ENCODE peak calls at places on chromosome 20, in seven cellular contexts. W, U, M, K, Z, B and O are unnamed samples.
A peak's percentile ranks its signal among the peaks of the same experiment; 100 is the strongest.

GRCh38 chr20:24163501-24163900 is 174.9 kb upstream of the GGTLC1 start:
- DNase-seq in W (no peak), U (no peak), M (no peak), K (no peak), Z (no peak), B (no peak), O (no peak)

GRCh38 chr20:19252670-19253120 is 40.3 kb downstream of the SLC24A3 start:
- DNase-seq in W (no peak), U (no peak), M (no peak), K (no peak), Z (no peak), B (no peak), O (no peak)

GRCh38 chr20:40760399-40760798 is 71.4 kb upstream of the MAFB start:
- DNase-seq in W (no peak), U (no peak), M (no peak), K (no peak), Z (no peak), B (no peak), O (no peak)

GRCh38 chr20:11101243-11101642 is 427.4 kb upstream of the JAG1 start:
- DNase-seq in W (no peak), U (no peak), M (no peak), K (no peak), Z (no peak), B (no peak), O (no peak)

GRCh38 chr20:57473246-57474042 is 51.5 kb downstream of the CTCFL start:
- DNase-seq in W (no peak), U (no peak), M (no peak), K (no peak), Z (peak; percentile 73), B (no peak), O (no peak)

GRCh38 chr20:54668271-54669053 is 193.1 kb downstream of the DOK5 start:
- DNase-seq in W (no peak), U (no peak), M (peak; percentile 43), K (no peak), Z (peak; percentile 36), B (no peak), O (no peak)

GRCh38 chr20:49287555-49288249 is 9.8 kb upstream of the ZNFX1 start:
- DNase-seq in W (no peak), U (no peak), M (no peak), K (no peak), Z (no peak), B (no peak), O (no peak)

GRCh38 chr20:32894711-32895355 is 36.1 kb downstream of the EFCAB8 start:
- DNase-seq in W (no peak), U (no peak), M (no peak), K (no peak), Z (no peak), B (no peak), O (no peak)

GRCh38 chr20:60238992-60239655 is 280.9 kb downstream of the CDH26 start:
- DNase-seq in W (no peak), U (no peak), M (no peak), K (no peak), Z (no peak), B (no peak), O (no peak)

GRCh38 chr20:62991196-62991807 is 15.5 kb downstream of the BHLHE23 start:
- DNase-seq in W (no peak), U (no peak), M (no peak), K (no peak), Z (no peak), B (no peak), O (no peak)

GRCh38 chr20:49570828-49571552 is 3.1 kb upstream of the PTGIS start:
- DNase-seq in W (no peak), U (no peak), M (no peak), K (no peak), Z (no peak), B (no peak), O (no peak)

GRCh38 chr20:32287231-32287638 is 9.8 kb downstream of the KIF3B start:
- DNase-seq in W (no peak), U (peak; percentile 36), M (no peak), K (no peak), Z (no peak), B (no peak), O (no peak)

GRCh38 chr20:5650191-5650691 is 100.0 kb upstream of the SHLD1 start:
- DNase-seq in W (no peak), U (no peak), M (no peak), K (no peak), Z (peak; percentile 37), B (no peak), O (no peak)

GRCh38 chr20:33927703-33928102 is 66.0 kb upstream of the RALY start:
- DNase-seq in W (no peak), U (no peak), M (no peak), K (no peak), Z (no peak), B (no peak), O (no peak)

GRCh38 chr20:17631576-17632319 is 50.3 kb downstream of the RRBP1 start:
- DNase-seq in W (no peak), U (no peak), M (no peak), K (no peak), Z (no peak), B (no peak), O (no peak)

GRCh38 chr20:50931306-50932015 is at the start of gene ADNP:
- DNase-seq in W (peak; percentile 71), U (peak; percentile 90), M (peak; percentile 89), K (peak; percentile 89), Z (peak; percentile 90), B (peak; percentile 96), O (peak; percentile 76)

GRCh38 chr20:4740774-4741431 is 19.2 kb downstream of the PRND start:
- DNase-seq in W (no peak), U (no peak), M (peak; percentile 80), K (peak; percentile 60), Z (peak; percentile 54), B (no peak), O (no peak)

GRCh38 chr20:48737463-48738093 is 90.2 kb downstream of the PREX1 start:
- DNase-seq in W (no peak), U (no peak), M (no peak), K (no peak), Z (no peak), B (no peak), O (no peak)

GRCh38 chr20:64039293-64040160 is 3.5 kb downstream of the C20orf204 start:
- DNase-seq in W (no peak), U (no peak), M (no peak), K (peak; percentile 19), Z (no peak), B (no peak), O (no peak)

GRCh38 chr20:50834599-50835005 is 39.7 kb downstream of the BCAS4 start:
- DNase-seq in W (no peak), U (no peak), M (no peak), K (no peak), Z (no peak), B (no peak), O (no peak)

GRCh38 chr20:37976862-37977261 is 56.4 kb downstream of the TTI1 start:
- DNase-seq in W (no peak), U (no peak), M (no peak), K (no peak), Z (no peak), B (no peak), O (no peak)

GRCh38 chr20:24755411-24755922 is 193.6 kb upstream of the CST7 start:
- DNase-seq in W (no peak), U (no peak), M (no peak), K (no peak), Z (no peak), B (no peak), O (no peak)

GRCh38 chr20:35303735-35304431 is 11.7 kb upstream of the FAM83C start:
- DNase-seq in W (no peak), U (peak; percentile 85), M (peak; percentile 91), K (peak; percentile 82), Z (peak; percentile 87), B (peak; percentile 80), O (peak; percentile 47)

GRCh38 chr20:45782890-45783289 is 8.8 kb downstream of the WFDC3 start:
- DNase-seq in W (no peak), U (no peak), M (no peak), K (peak; percentile 27), Z (no peak), B (no peak), O (no peak)

GRCh38 chr20:36179170-36179945 is 24.8 kb downstream of the EPB41L1 start:
- DNase-seq in W (no peak), U (no peak), M (no peak), K (no peak), Z (no peak), B (no peak), O (no peak)

GRCh38 chr20:17873410-17874270 is 95.0 kb downstream of the SNX5 start:
- DNase-seq in W (peak; percentile 96), U (peak; percentile 75), M (no peak), K (no peak), Z (no peak), B (no peak), O (peak; percentile 65)

GRCh38 chr20:13342469-13343242 is 121.6 kb downstream of the ISM1 start:
- DNase-seq in W (peak; percentile 64), U (no peak), M (no peak), K (no peak), Z (no peak), B (no peak), O (no peak)

GRCh38 chr20:21832442-21833152 is 127.1 kb downstream of the PAX1 start:
- DNase-seq in W (no peak), U (no peak), M (no peak), K (no peak), Z (no peak), B (no peak), O (no peak)